ENCODE peak calls at places on chromosome 22, in six cellular contexts. One of them, this sample, is unnamed. For H3K4me1, the result is how much of the 10 kb centered on the place peaks cover.

GRCh38 chr22:19784396-19785175 is 24.0 kb downstream of the TBX1 start:
- DNase-seq in IMR-90: no peak
- DNase-seq in GM12878: no peak
- DNase-seq in SK-N-SH: no peak
- DNase-seq in H1: no peak
- DNase-seq in HepG2: no peak
- DNase-seq in this sample: no peak

GRCh38 chr22:33213383-33214075 is 155.3 kb upstream of the SYN3 start:
- DNase-seq in SK-N-SH: no peak
- DNase-seq in HepG2: no peak
- DNase-seq in GM12878: no peak
- DNase-seq in H1: no peak
- DNase-seq in IMR-90: no peak
- DNase-seq in this sample: no peak

GRCh38 chr22:27672721-27673387 is 128.7 kb downstream of the MN1 start:
- DNase-seq in GM12878: no peak
- DNase-seq in SK-N-SH: no peak
- DNase-seq in HepG2: no peak
- DNase-seq in IMR-90: no peak
- DNase-seq in H1: no peak
- DNase-seq in this sample: no peak

GRCh38 chr22:30968015-30968923 is at the start of gene MORC2:
- DNase-seq in GM12878: no peak
- DNase-seq in HepG2: peak
- DNase-seq in SK-N-SH: no peak
- DNase-seq in IMR-90: peak
- DNase-seq in H1: no peak
- DNase-seq in this sample: peak

GRCh38 chr22:27919943-27920755 is 1.1 kb upstream of the PITPNB start:
- DNase-seq in SK-N-SH: peak
- DNase-seq in HepG2: peak
- DNase-seq in H1: no peak
- DNase-seq in IMR-90: peak
- DNase-seq in GM12878: no peak
- DNase-seq in this sample: peak

GRCh38 chr22:17817079-17817478 is 42.8 kb upstream of the BID start:
- DNase-seq in SK-N-SH: no peak
- DNase-seq in GM12878: no peak
- DNase-seq in HepG2: no peak
- DNase-seq in H1: no peak
- DNase-seq in IMR-90: no peak
- DNase-seq in this sample: no peak

GRCh38 chr22:43823911-43824665 is 12.0 kb upstream of the EFCAB6 start:
- DNase-seq in H1: no peak
- DNase-seq in SK-N-SH: no peak
- DNase-seq in IMR-90: no peak
- DNase-seq in GM12878: no peak
- DNase-seq in HepG2: no peak
- DNase-seq in this sample: no peak

GRCh38 chr22:48700566-48701295 is 1126.9 kb downstream of the BRD1 start:
- DNase-seq in H1: no peak
- DNase-seq in GM12878: no peak
- DNase-seq in IMR-90: no peak
- DNase-seq in HepG2: peak
- DNase-seq in SK-N-SH: no peak
- DNase-seq in this sample: no peak

GRCh38 chr22:17777005-17777716 is 2.9 kb upstream of the BID start:
- DNase-seq in H1: no peak
- DNase-seq in HepG2: peak
- DNase-seq in SK-N-SH: no peak
- DNase-seq in IMR-90: no peak
- DNase-seq in GM12878: peak
- DNase-seq in this sample: no peak

GRCh38 chr22:48870436-48870835 is 957.2 kb downstream of the BRD1 start:
- DNase-seq in SK-N-SH: no peak
- DNase-seq in H1: no peak
- DNase-seq in HepG2: no peak
- DNase-seq in IMR-90: no peak
- DNase-seq in GM12878: no peak
- DNase-seq in this sample: no peak

GRCh38 chr22:49178246-49179005 is 649.2 kb downstream of the BRD1 start:
- DNase-seq in HepG2: no peak
- DNase-seq in IMR-90: no peak
- DNase-seq in SK-N-SH: no peak
- DNase-seq in H1: no peak
- DNase-seq in GM12878: no peak
- DNase-seq in this sample: no peak

GRCh38 chr22:19664951-19665783 is 49.1 kb upstream of the SEPTIN5 start:
- DNase-seq in H1: no peak
- DNase-seq in GM12878: no peak
- DNase-seq in HepG2: no peak
- DNase-seq in IMR-90: no peak
- DNase-seq in SK-N-SH: no peak
- DNase-seq in this sample: no peak

GRCh38 chr22:24322522-24322921 is 51.9 kb downstream of the SPECC1L start:
- DNase-seq in GM12878: no peak
- DNase-seq in SK-N-SH: peak
- DNase-seq in IMR-90: no peak
- DNase-seq in H1: no peak
- DNase-seq in HepG2: no peak
- DNase-seq in this sample: no peak

GRCh38 chr22:31098633-31099110 is 8.7 kb downstream of the SELENOM start:
- DNase-seq in H1: no peak
- DNase-seq in GM12878: no peak
- DNase-seq in IMR-90: no peak
- DNase-seq in HepG2: no peak
- DNase-seq in SK-N-SH: peak
- DNase-seq in this sample: no peak

GRCh38 chr22:22706253-22706940 is 62.0 kb downstream of the GGTLC2 start:
- DNase-seq in IMR-90: no peak
- DNase-seq in HepG2: no peak
- DNase-seq in H1: no peak
- DNase-seq in SK-N-SH: no peak
- DNase-seq in GM12878: no peak
- DNase-seq in this sample: no peak

GRCh38 chr22:28674121-28674563 is 5.5 kb downstream of the TTC28 start:
- DNase-seq in GM12878: peak
- DNase-seq in HepG2: no peak
- DNase-seq in IMR-90: peak
- DNase-seq in H1: no peak
- DNase-seq in SK-N-SH: peak
- DNase-seq in this sample: no peak

DNA sequence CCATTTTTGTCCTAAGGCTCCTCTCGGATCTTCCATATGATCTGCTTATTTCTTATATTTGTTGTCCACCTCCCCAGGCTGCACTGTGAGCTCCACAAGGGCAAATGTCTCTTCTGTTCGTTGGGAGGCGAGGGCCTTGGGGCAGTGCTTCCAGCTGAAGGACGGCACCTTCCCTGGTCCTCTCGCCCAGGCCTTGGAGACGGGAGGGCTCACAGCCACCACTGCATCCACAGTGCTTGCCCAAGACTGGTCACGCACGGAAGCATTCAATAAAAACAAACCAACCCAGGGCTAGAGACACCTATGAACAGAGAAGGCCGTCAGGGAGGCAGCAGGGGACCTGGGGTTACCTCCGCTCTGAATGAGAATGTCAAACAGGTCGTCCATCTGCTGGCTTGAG is 46.2 kb downstream of the SGSM3 start:
- DNase-seq in HepG2: no peak
- DNase-seq in IMR-90: no peak
- DNase-seq in GM12878: no peak
- DNase-seq in H1: no peak
- DNase-seq in SK-N-SH: no peak
- DNase-seq in this sample: no peak
- H3K4me1 ChIP-seq in HepG2: under half
- H3K4me1 ChIP-seq in IMR-90: under half
- H3K4me1 ChIP-seq in GM12878: under half
- H3K4me1 ChIP-seq in H1: under half
- H3K4me1 ChIP-seq in SK-N-SH: under half
- H3K4me1 ChIP-seq in this sample: under half

DNA sequence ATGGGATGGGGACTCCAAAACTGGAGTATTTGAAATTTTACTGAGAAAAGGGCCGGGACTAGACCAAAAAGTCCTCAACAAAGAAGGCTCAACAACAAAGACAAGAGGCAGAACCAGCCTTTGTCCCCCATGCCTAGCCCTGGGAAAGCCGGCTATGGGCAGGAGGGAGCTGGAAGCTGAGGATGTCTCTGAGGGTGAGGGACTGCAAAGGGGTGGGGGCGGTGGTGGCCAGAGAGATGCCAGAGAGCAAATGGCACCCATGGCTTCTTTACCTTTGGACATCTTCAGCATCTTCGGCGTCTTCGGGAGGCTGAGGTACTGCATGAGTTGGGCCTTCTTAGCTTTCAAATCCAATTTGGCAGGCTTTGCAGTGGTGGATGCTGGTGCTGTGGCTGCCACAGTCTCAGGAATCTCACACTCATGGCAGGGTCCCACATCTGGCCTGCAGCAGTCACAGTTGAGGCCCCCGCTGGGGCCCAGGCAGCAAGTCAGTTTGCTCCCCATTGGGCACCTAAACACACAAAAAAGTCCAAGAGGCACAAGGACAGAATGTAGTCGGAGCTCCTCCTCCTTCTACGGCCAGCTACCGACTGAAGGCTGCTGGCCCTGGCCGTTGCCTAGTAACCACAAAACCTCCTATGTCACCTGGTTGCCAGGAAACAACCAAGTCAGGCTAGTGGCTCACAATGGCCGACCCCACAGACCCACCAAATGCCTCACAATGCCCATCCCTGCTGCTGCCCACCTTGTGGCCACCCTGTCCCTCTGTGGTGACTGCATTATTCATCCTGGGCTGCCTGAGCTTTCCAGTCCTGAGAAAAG is at the start of gene C22orf42:
- DNase-seq in SK-N-SH: no peak
- DNase-seq in HepG2: no peak
- DNase-seq in H1: no peak
- DNase-seq in GM12878: no peak
- DNase-seq in IMR-90: no peak
- DNase-seq in this sample: no peak
- TF ChIP-seq USF2 in SK-N-SH: no peak
- TF ChIP-seq USF2 in HepG2: no peak
- TF ChIP-seq USF2 in H1: no peak
- TF ChIP-seq USF2 in GM12878: no peak
- TF ChIP-seq USF2 in IMR-90: no peak
- TF ChIP-seq USF2 in this sample: no peak

GRCh38 chr22:50281957-50282356 is 11.8 kb upstream of the MAPK11 start:
- DNase-seq in H1: no peak
- DNase-seq in GM12878: no peak
- DNase-seq in SK-N-SH: no peak
- DNase-seq in HepG2: no peak
- DNase-seq in IMR-90: no peak
- DNase-seq in this sample: no peak

GRCh38 chr22:50282361-50283144 is 12.4 kb upstream of the MAPK11 start:
- DNase-seq in GM12878: no peak
- DNase-seq in IMR-90: peak
- DNase-seq in H1: no peak
- DNase-seq in SK-N-SH: no peak
- DNase-seq in HepG2: no peak
- DNase-seq in this sample: peak

GRCh38 chr22:50285568-50286229 is 15.5 kb upstream of the MAPK11 start:
- DNase-seq in HepG2: no peak
- DNase-seq in IMR-90: no peak
- DNase-seq in SK-N-SH: no peak
- DNase-seq in H1: no peak
- DNase-seq in GM12878: no peak
- DNase-seq in this sample: no peak

GRCh38 chr22:50284479-50284878 is 14.3 kb upstream of the MAPK11 start:
- DNase-seq in GM12878: no peak
- DNase-seq in HepG2: no peak
- DNase-seq in IMR-90: no peak
- DNase-seq in H1: no peak
- DNase-seq in SK-N-SH: no peak
- DNase-seq in this sample: no peak

DNA sequence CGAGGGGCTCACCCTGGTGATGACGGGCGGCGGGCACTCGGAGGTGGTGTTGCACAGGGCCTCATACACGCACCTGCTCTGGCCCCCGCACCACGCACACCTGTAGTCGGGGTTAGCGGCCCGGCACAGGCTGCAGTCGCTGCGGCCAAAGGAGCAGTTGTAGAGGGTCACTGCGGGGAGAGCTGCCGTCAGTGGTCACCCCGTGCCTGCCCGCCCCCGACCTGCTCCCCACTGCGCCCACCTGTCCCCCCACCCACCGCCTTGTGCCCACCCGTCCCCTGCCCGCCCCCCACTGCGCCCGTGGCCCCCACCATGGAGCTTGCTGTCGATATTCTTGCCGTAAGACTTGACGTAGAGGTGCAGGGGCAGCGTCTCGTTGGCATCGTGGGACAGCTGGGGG is 13.6 kb upstream of the MAPK11 start:
- DNase-seq in SK-N-SH: no peak
- DNase-seq in H1: no peak
- DNase-seq in HepG2: no peak
- DNase-seq in IMR-90: no peak
- DNase-seq in GM12878: no peak
- DNase-seq in this sample: no peak
- H3K4me1 ChIP-seq in SK-N-SH: under half
- H3K4me1 ChIP-seq in H1: under half
- H3K4me1 ChIP-seq in HepG2: under half
- H3K4me1 ChIP-seq in IMR-90: under half
- H3K4me1 ChIP-seq in GM12878: under half
- H3K4me1 ChIP-seq in this sample: under half

DNA sequence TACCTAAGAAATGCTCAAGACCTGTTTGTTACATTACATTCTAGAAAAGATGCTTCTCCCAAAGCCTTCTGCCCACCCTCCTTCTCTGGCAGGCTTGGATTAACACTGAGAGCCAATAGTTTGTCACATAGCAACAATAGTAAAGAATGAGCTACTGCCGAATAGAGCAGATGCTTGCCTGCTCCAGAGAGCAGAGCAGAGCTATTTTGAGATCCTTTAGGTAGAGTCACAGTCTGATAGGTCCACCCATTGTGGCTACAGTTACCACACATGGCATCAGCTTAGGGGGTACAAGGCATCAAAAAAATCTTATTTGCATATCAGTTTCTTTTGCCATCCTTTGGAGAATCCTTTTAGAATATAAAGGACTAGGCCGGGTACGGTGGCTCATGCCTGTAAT is 13.4 kb upstream of the EP300 start:
- DNase-seq in IMR-90: no peak
- DNase-seq in H1: no peak
- DNase-seq in GM12878: no peak
- DNase-seq in SK-N-SH: no peak
- DNase-seq in HepG2: no peak
- DNase-seq in this sample: no peak
- TF ChIP-seq USF2 in IMR-90: no peak
- TF ChIP-seq USF2 in H1: no peak
- TF ChIP-seq USF2 in GM12878: no peak
- TF ChIP-seq USF2 in SK-N-SH: no peak
- TF ChIP-seq USF2 in HepG2: no peak
- TF ChIP-seq USF2 in this sample: no peak

GRCh38 chr22:41925783-41926460 is 684 bp downstream of the TNFRSF13C start:
- DNase-seq in H1: no peak
- DNase-seq in HepG2: peak
- DNase-seq in GM12878: no peak
- DNase-seq in IMR-90: peak
- DNase-seq in SK-N-SH: peak
- DNase-seq in this sample: no peak
- H3K4me1 ChIP-seq in H1: under half
- H3K4me1 ChIP-seq in HepG2: under half
- H3K4me1 ChIP-seq in GM12878: half or more
- H3K4me1 ChIP-seq in IMR-90: under half
- H3K4me1 ChIP-seq in SK-N-SH: under half
- H3K4me1 ChIP-seq in this sample: under half

GRCh38 chr22:45499746-45500145 is 2.9 kb upstream of the FBLN1 start:
- DNase-seq in HepG2: no peak
- DNase-seq in SK-N-SH: no peak
- DNase-seq in H1: no peak
- DNase-seq in GM12878: no peak
- DNase-seq in IMR-90: no peak
- DNase-seq in this sample: no peak
- TF ChIP-seq USF2 in HepG2: no peak
- TF ChIP-seq USF2 in SK-N-SH: no peak
- TF ChIP-seq USF2 in H1: no peak
- TF ChIP-seq USF2 in GM12878: no peak
- TF ChIP-seq USF2 in IMR-90: no peak
- TF ChIP-seq USF2 in this sample: no peak

This sample was measured in A549.